ENCODE peak calls at places on chromosomes 5 and 9, in seven cellular contexts. F is activated CD4-positive, CD25-positive, alpha-beta regulatory T cell; A is breast epithelium; L is Right ventricle myocardium superior; X is activated gamma-delta T cell; I is HTR-8/SVneo; Y is stimulated activated CD4-positive, alpha-beta T cell treated with anti-CD3 and anti-CD28 coated beads, Interleukin-12 subunit alpha, Interleukin-12 subunit beta, amount 100 ng/mL, for 4 hours. Z is an unnamed sample.

GRCh38 chr5:170076707-170077106 is 29.0 kb upstream of the FOXI1 start:
- DNase-seq in F (no peak), A (no peak), L (no peak), X (no peak), I (no peak), Y (no peak), Z (no peak)

GRCh38 chr5:98993512-98993911 is 64.7 kb upstream of the CHD1 start:
- DNase-seq in F (no peak), A (no peak), L (no peak), X (no peak), I (no peak), Y (no peak), Z (no peak)

GRCh38 chr5:74104469-74104868 is 478.5 kb downstream of the ARHGEF28 start:
- DNase-seq in F (no peak), A (no peak), L (no peak), X (no peak), I (no peak), Y (no peak), Z (no peak)

GRCh38 chr5:171850354-171850947 is 64.8 kb downstream of the SMIM23 start:
- DNase-seq in F (no peak), A (no peak), L (no peak), X (no peak), I (peak), Y (no peak), Z (no peak)

GRCh38 chr9:16579872-16580432 is 290.5 kb downstream of the BNC2 start:
- DNase-seq in F (no peak), A (no peak), L (no peak), X (no peak), I (no peak), Y (no peak), Z (no peak)

GRCh38 chr9:34237836-34238235 is 59.0 kb downstream of the UBAP1 start:
- DNase-seq in F (no peak), A (no peak), L (peak), X (no peak), I (no peak), Y (no peak), Z (no peak)

GRCh38 chr5:153676821-153677220 is 186.4 kb downstream of the GRIA1 start:
- DNase-seq in F (no peak), A (no peak), L (no peak), X (no peak), I (no peak), Y (no peak), Z (no peak)

GRCh38 chr9:18485691-18486090 is 11.7 kb downstream of the ADAMTSL1 start:
- DNase-seq in F (no peak), A (no peak), L (no peak), X (no peak), I (no peak), Y (no peak), Z (no peak)

GRCh38 chr5:75412111-75412990 is 75.3 kb downstream of the HMGCR start:
- DNase-seq in F (no peak), A (no peak), L (no peak), X (no peak), I (no peak), Y (no peak), Z (no peak)

GRCh38 chr5:126449751-126450271 is 26.6 kb downstream of the GRAMD2B start:
- DNase-seq in F (peak), A (no peak), L (no peak), X (no peak), I (no peak), Y (peak), Z (peak)

GRCh38 chr5:111070272-111071134 is 1.0 kb upstream of the TSLP start:
- DNase-seq in F (no peak), A (no peak), L (peak), X (no peak), I (no peak), Y (peak), Z (no peak)

GRCh38 chr9:124054671-124055212 is 43.2 kb downstream of the LHX2 start:
- DNase-seq in F (no peak), A (no peak), L (no peak), X (no peak), I (peak), Y (no peak), Z (peak)

GRCh38 chr5:171386861-171387254 is 791 bp upstream of the NPM1 start:
- DNase-seq in F (peak), A (no peak), L (no peak), X (no peak), I (no peak), Y (no peak), Z (no peak)

GRCh38 chr5:132751971-132752580 is 4.8 kb downstream of the CCNI2 start:
- DNase-seq in F (no peak), A (peak), L (peak), X (no peak), I (no peak), Y (no peak), Z (no peak)

GRCh38 chr9:20319641-20320337 is 302.5 kb downstream of the MLLT3 start:
- DNase-seq in F (no peak), A (no peak), L (no peak), X (no peak), I (no peak), Y (no peak), Z (no peak)

GRCh38 chr9:133275105-133276000 is at the start of gene ABO:
- DNase-seq in F (no peak), A (no peak), L (peak), X (no peak), I (no peak), Y (no peak), Z (no peak)

GRCh38 chr9:121852646-121853616 is 201.5 kb downstream of the DAB2IP start:
- DNase-seq in F (no peak), A (peak), L (peak), X (no peak), I (no peak), Y (no peak), Z (no peak)

GRCh38 chr5:164581889-164582288 is 1076.5 kb downstream of the MAT2B start:
- DNase-seq in F (no peak), A (no peak), L (no peak), X (no peak), I (no peak), Y (no peak), Z (no peak)

Z was measured in GM12864.